ENCODE peak calls at places on chromosome 6, in eight cellular contexts. One of them, this sample, is unnamed.

GRCh38 chr6:144885817-144886216 is 600.7 kb downstream of the UTRN start:
- DNase-seq in GM10248: no peak
- DNase-seq in AML-193: no peak
- DNase-seq in activated CD4-positive, alpha-beta T cell treated with anti-CD3 and anti-CD28 coated beads, Interleukin-2, amount 50 U/mL, for 24 hours: no peak
- DNase-seq in Calu3: no peak
- DNase-seq in effector CD4-positive, alpha-beta T cell: no peak
- DNase-seq in foreskin melanocyte: no peak
- DNase-seq in CD4-positive, alpha-beta memory T cell: no peak
- DNase-seq in this sample: no peak

GRCh38 chr6:130372786-130373185 is 7.0 kb downstream of the TMEM200A start:
- DNase-seq in effector CD4-positive, alpha-beta T cell: no peak
- DNase-seq in GM10248: no peak
- DNase-seq in Calu3: no peak
- DNase-seq in AML-193: no peak
- DNase-seq in activated CD4-positive, alpha-beta T cell treated with anti-CD3 and anti-CD28 coated beads, Interleukin-2, amount 50 U/mL, for 24 hours: no peak
- DNase-seq in foreskin melanocyte: no peak
- DNase-seq in CD4-positive, alpha-beta memory T cell: no peak
- DNase-seq in this sample: no peak

GRCh38 chr6:81362246-81362645 is 390.2 kb downstream of the TENT5A start:
- DNase-seq in effector CD4-positive, alpha-beta T cell: no peak
- DNase-seq in activated CD4-positive, alpha-beta T cell treated with anti-CD3 and anti-CD28 coated beads, Interleukin-2, amount 50 U/mL, for 24 hours: no peak
- DNase-seq in Calu3: no peak
- DNase-seq in CD4-positive, alpha-beta memory T cell: no peak
- DNase-seq in foreskin melanocyte: no peak
- DNase-seq in AML-193: no peak
- DNase-seq in GM10248: no peak
- DNase-seq in this sample: no peak

GRCh38 chr6:14458669-14459266 is 341.2 kb downstream of the CD83 start:
- DNase-seq in Calu3: no peak
- DNase-seq in effector CD4-positive, alpha-beta T cell: no peak
- DNase-seq in CD4-positive, alpha-beta memory T cell: no peak
- DNase-seq in activated CD4-positive, alpha-beta T cell treated with anti-CD3 and anti-CD28 coated beads, Interleukin-2, amount 50 U/mL, for 24 hours: no peak
- DNase-seq in AML-193: no peak
- DNase-seq in foreskin melanocyte: no peak
- DNase-seq in GM10248: no peak
- DNase-seq in this sample: no peak

GRCh38 chr6:150269857-150270223 is 99.0 kb upstream of the IYD start:
- DNase-seq in CD4-positive, alpha-beta memory T cell: no peak
- DNase-seq in foreskin melanocyte: no peak
- DNase-seq in AML-193: no peak
- DNase-seq in effector CD4-positive, alpha-beta T cell: no peak
- DNase-seq in GM10248: no peak
- DNase-seq in Calu3: peak
- DNase-seq in activated CD4-positive, alpha-beta T cell treated with anti-CD3 and anti-CD28 coated beads, Interleukin-2, amount 50 U/mL, for 24 hours: no peak
- DNase-seq in this sample: no peak

GRCh38 chr6:156425374-156425773 is 351.8 kb upstream of the ARID1B start:
- DNase-seq in Calu3: no peak
- DNase-seq in effector CD4-positive, alpha-beta T cell: no peak
- DNase-seq in CD4-positive, alpha-beta memory T cell: no peak
- DNase-seq in foreskin melanocyte: no peak
- DNase-seq in activated CD4-positive, alpha-beta T cell treated with anti-CD3 and anti-CD28 coated beads, Interleukin-2, amount 50 U/mL, for 24 hours: no peak
- DNase-seq in AML-193: no peak
- DNase-seq in GM10248: no peak
- DNase-seq in this sample: no peak

GRCh38 chr6:45253457-45253856 is 74.7 kb upstream of the RUNX2 start:
- DNase-seq in foreskin melanocyte: no peak
- DNase-seq in effector CD4-positive, alpha-beta T cell: no peak
- DNase-seq in AML-193: no peak
- DNase-seq in GM10248: no peak
- DNase-seq in activated CD4-positive, alpha-beta T cell treated with anti-CD3 and anti-CD28 coated beads, Interleukin-2, amount 50 U/mL, for 24 hours: no peak
- DNase-seq in Calu3: no peak
- DNase-seq in CD4-positive, alpha-beta memory T cell: no peak
- DNase-seq in this sample: no peak

GRCh38 chr6:101397199-101397598 is 3.7 kb downstream of the GRIK2 start:
- DNase-seq in effector CD4-positive, alpha-beta T cell: no peak
- DNase-seq in Calu3: no peak
- DNase-seq in CD4-positive, alpha-beta memory T cell: no peak
- DNase-seq in GM10248: no peak
- DNase-seq in foreskin melanocyte: no peak
- DNase-seq in activated CD4-positive, alpha-beta T cell treated with anti-CD3 and anti-CD28 coated beads, Interleukin-2, amount 50 U/mL, for 24 hours: no peak
- DNase-seq in AML-193: no peak
- DNase-seq in this sample: no peak

GRCh38 chr6:158543606-158544185 is 16.2 kb upstream of the TMEM181 start:
- DNase-seq in activated CD4-positive, alpha-beta T cell treated with anti-CD3 and anti-CD28 coated beads, Interleukin-2, amount 50 U/mL, for 24 hours: no peak
- DNase-seq in effector CD4-positive, alpha-beta T cell: no peak
- DNase-seq in Calu3: no peak
- DNase-seq in GM10248: no peak
- DNase-seq in AML-193: no peak
- DNase-seq in foreskin melanocyte: no peak
- DNase-seq in CD4-positive, alpha-beta memory T cell: no peak
- DNase-seq in this sample: no peak

GRCh38 chr6:30942338-30943060 is 1.7 kb downstream of the MUCL3 start:
- DNase-seq in activated CD4-positive, alpha-beta T cell treated with anti-CD3 and anti-CD28 coated beads, Interleukin-2, amount 50 U/mL, for 24 hours: no peak
- DNase-seq in CD4-positive, alpha-beta memory T cell: no peak
- DNase-seq in foreskin melanocyte: peak
- DNase-seq in AML-193: no peak
- DNase-seq in GM10248: no peak
- DNase-seq in Calu3: peak
- DNase-seq in effector CD4-positive, alpha-beta T cell: no peak
- DNase-seq in this sample: peak

GRCh38 chr6:108589244-108589730 is 28.6 kb downstream of the FOXO3 start:
- DNase-seq in effector CD4-positive, alpha-beta T cell: no peak
- DNase-seq in activated CD4-positive, alpha-beta T cell treated with anti-CD3 and anti-CD28 coated beads, Interleukin-2, amount 50 U/mL, for 24 hours: no peak
- DNase-seq in foreskin melanocyte: peak
- DNase-seq in GM10248: no peak
- DNase-seq in CD4-positive, alpha-beta memory T cell: no peak
- DNase-seq in AML-193: no peak
- DNase-seq in Calu3: peak
- DNase-seq in this sample: peak

GRCh38 chr6:146146836-146147235 is 118.0 kb downstream of the GRM1 start:
- DNase-seq in activated CD4-positive, alpha-beta T cell treated with anti-CD3 and anti-CD28 coated beads, Interleukin-2, amount 50 U/mL, for 24 hours: no peak
- DNase-seq in CD4-positive, alpha-beta memory T cell: no peak
- DNase-seq in effector CD4-positive, alpha-beta T cell: no peak
- DNase-seq in Calu3: no peak
- DNase-seq in AML-193: no peak
- DNase-seq in foreskin melanocyte: no peak
- DNase-seq in GM10248: no peak
- DNase-seq in this sample: no peak

GRCh38 chr6:77467038-77467437 is 3.7 kb upstream of the HTR1B start:
- DNase-seq in Calu3: no peak
- DNase-seq in CD4-positive, alpha-beta memory T cell: no peak
- DNase-seq in effector CD4-positive, alpha-beta T cell: no peak
- DNase-seq in foreskin melanocyte: no peak
- DNase-seq in AML-193: no peak
- DNase-seq in GM10248: no peak
- DNase-seq in activated CD4-positive, alpha-beta T cell treated with anti-CD3 and anti-CD28 coated beads, Interleukin-2, amount 50 U/mL, for 24 hours: no peak
- DNase-seq in this sample: no peak

GRCh38 chr6:30836431-30836866 is 47.9 kb upstream of the DDR1 start:
- DNase-seq in Calu3: no peak
- DNase-seq in effector CD4-positive, alpha-beta T cell: no peak
- DNase-seq in activated CD4-positive, alpha-beta T cell treated with anti-CD3 and anti-CD28 coated beads, Interleukin-2, amount 50 U/mL, for 24 hours: no peak
- DNase-seq in CD4-positive, alpha-beta memory T cell: no peak
- DNase-seq in foreskin melanocyte: no peak
- DNase-seq in GM10248: no peak
- DNase-seq in AML-193: no peak
- DNase-seq in this sample: no peak

GRCh38 chr6:161346717-161347504 is 73.0 kb upstream of the AGPAT4 start:
- DNase-seq in Calu3: no peak
- DNase-seq in AML-193: no peak
- DNase-seq in foreskin melanocyte: no peak
- DNase-seq in CD4-positive, alpha-beta memory T cell: no peak
- DNase-seq in activated CD4-positive, alpha-beta T cell treated with anti-CD3 and anti-CD28 coated beads, Interleukin-2, amount 50 U/mL, for 24 hours: no peak
- DNase-seq in effector CD4-positive, alpha-beta T cell: no peak
- DNase-seq in GM10248: no peak
- DNase-seq in this sample: no peak

GRCh38 chr6:56642366-56643261 is at the start of gene DST:
- DNase-seq in GM10248: no peak
- DNase-seq in activated CD4-positive, alpha-beta T cell treated with anti-CD3 and anti-CD28 coated beads, Interleukin-2, amount 50 U/mL, for 24 hours: no peak
- DNase-seq in effector CD4-positive, alpha-beta T cell: no peak
- DNase-seq in CD4-positive, alpha-beta memory T cell: no peak
- DNase-seq in Calu3: no peak
- DNase-seq in AML-193: no peak
- DNase-seq in foreskin melanocyte: peak
- DNase-seq in this sample: no peak

GRCh38 chr6:137309078-137309762 is 90.0 kb upstream of the IFNGR1 start:
- DNase-seq in effector CD4-positive, alpha-beta T cell: no peak
- DNase-seq in foreskin melanocyte: no peak
- DNase-seq in Calu3: peak
- DNase-seq in AML-193: peak
- DNase-seq in CD4-positive, alpha-beta memory T cell: no peak
- DNase-seq in GM10248: no peak
- DNase-seq in activated CD4-positive, alpha-beta T cell treated with anti-CD3 and anti-CD28 coated beads, Interleukin-2, amount 50 U/mL, for 24 hours: no peak
- DNase-seq in this sample: peak

GRCh38 chr6:169019727-169020491 is 233.7 kb downstream of the THBS2 start:
- DNase-seq in effector CD4-positive, alpha-beta T cell: no peak
- DNase-seq in CD4-positive, alpha-beta memory T cell: no peak
- DNase-seq in foreskin melanocyte: no peak
- DNase-seq in AML-193: no peak
- DNase-seq in GM10248: no peak
- DNase-seq in Calu3: peak
- DNase-seq in activated CD4-positive, alpha-beta T cell treated with anti-CD3 and anti-CD28 coated beads, Interleukin-2, amount 50 U/mL, for 24 hours: no peak
- DNase-seq in this sample: no peak

GRCh38 chr6:71509142-71509541 is 220.5 kb downstream of the OGFRL1 start:
- DNase-seq in foreskin melanocyte: no peak
- DNase-seq in GM10248: no peak
- DNase-seq in effector CD4-positive, alpha-beta T cell: no peak
- DNase-seq in activated CD4-positive, alpha-beta T cell treated with anti-CD3 and anti-CD28 coated beads, Interleukin-2, amount 50 U/mL, for 24 hours: no peak
- DNase-seq in AML-193: no peak
- DNase-seq in CD4-positive, alpha-beta memory T cell: no peak
- DNase-seq in Calu3: no peak
- DNase-seq in this sample: no peak

GRCh38 chr6:21666200-21666671 is 72.7 kb downstream of the SOX4 start:
- DNase-seq in activated CD4-positive, alpha-beta T cell treated with anti-CD3 and anti-CD28 coated beads, Interleukin-2, amount 50 U/mL, for 24 hours: no peak
- DNase-seq in GM10248: peak
- DNase-seq in Calu3: no peak
- DNase-seq in effector CD4-positive, alpha-beta T cell: no peak
- DNase-seq in AML-193: no peak
- DNase-seq in foreskin melanocyte: no peak
- DNase-seq in CD4-positive, alpha-beta memory T cell: no peak
- DNase-seq in this sample: no peak

GRCh38 chr6:158408552-158409130 is 96.4 kb downstream of the TULP4 start:
- DNase-seq in GM10248: no peak
- DNase-seq in AML-193: no peak
- DNase-seq in activated CD4-positive, alpha-beta T cell treated with anti-CD3 and anti-CD28 coated beads, Interleukin-2, amount 50 U/mL, for 24 hours: no peak
- DNase-seq in CD4-positive, alpha-beta memory T cell: no peak
- DNase-seq in effector CD4-positive, alpha-beta T cell: no peak
- DNase-seq in foreskin melanocyte: peak
- DNase-seq in Calu3: no peak
- DNase-seq in this sample: no peak

GRCh38 chr6:44192428-44193041 is 24.2 kb upstream of the MYMX start:
- DNase-seq in activated CD4-positive, alpha-beta T cell treated with anti-CD3 and anti-CD28 coated beads, Interleukin-2, amount 50 U/mL, for 24 hours: no peak
- DNase-seq in GM10248: peak
- DNase-seq in effector CD4-positive, alpha-beta T cell: no peak
- DNase-seq in CD4-positive, alpha-beta memory T cell: no peak
- DNase-seq in Calu3: no peak
- DNase-seq in foreskin melanocyte: no peak
- DNase-seq in AML-193: no peak
- DNase-seq in this sample: no peak

GRCh38 chr6:27296106-27296783 is 15.8 kb downstream of the POM121L2 start:
- DNase-seq in CD4-positive, alpha-beta memory T cell: no peak
- DNase-seq in effector CD4-positive, alpha-beta T cell: no peak
- DNase-seq in GM10248: no peak
- DNase-seq in AML-193: no peak
- DNase-seq in activated CD4-positive, alpha-beta T cell treated with anti-CD3 and anti-CD28 coated beads, Interleukin-2, amount 50 U/mL, for 24 hours: no peak
- DNase-seq in Calu3: peak
- DNase-seq in foreskin melanocyte: no peak
- DNase-seq in this sample: no peak

GRCh38 chr6:29661071-29661470 is 4.2 kb downstream of the MOG start:
- DNase-seq in activated CD4-positive, alpha-beta T cell treated with anti-CD3 and anti-CD28 coated beads, Interleukin-2, amount 50 U/mL, for 24 hours: no peak
- DNase-seq in CD4-positive, alpha-beta memory T cell: no peak
- DNase-seq in effector CD4-positive, alpha-beta T cell: no peak
- DNase-seq in Calu3: no peak
- DNase-seq in AML-193: no peak
- DNase-seq in foreskin melanocyte: no peak
- DNase-seq in GM10248: no peak
- DNase-seq in this sample: no peak

GRCh38 chr6:30591008-30591407 is 19.8 kb downstream of the ABCF1 start:
- DNase-seq in GM10248: no peak
- DNase-seq in effector CD4-positive, alpha-beta T cell: no peak
- DNase-seq in Calu3: peak
- DNase-seq in foreskin melanocyte: no peak
- DNase-seq in AML-193: no peak
- DNase-seq in CD4-positive, alpha-beta memory T cell: no peak
- DNase-seq in activated CD4-positive, alpha-beta T cell treated with anti-CD3 and anti-CD28 coated beads, Interleukin-2, amount 50 U/mL, for 24 hours: no peak
- DNase-seq in this sample: no peak

GRCh38 chr6:155646443-155646842 is 190.8 kb upstream of the NOX3 start:
- DNase-seq in AML-193: no peak
- DNase-seq in foreskin melanocyte: peak
- DNase-seq in activated CD4-positive, alpha-beta T cell treated with anti-CD3 and anti-CD28 coated beads, Interleukin-2, amount 50 U/mL, for 24 hours: no peak
- DNase-seq in CD4-positive, alpha-beta memory T cell: no peak
- DNase-seq in Calu3: no peak
- DNase-seq in effector CD4-positive, alpha-beta T cell: no peak
- DNase-seq in GM10248: no peak
- DNase-seq in this sample: no peak

GRCh38 chr6:138465007-138465645 is 34.2 kb downstream of the NHSL1 start:
- DNase-seq in CD4-positive, alpha-beta memory T cell: no peak
- DNase-seq in GM10248: no peak
- DNase-seq in effector CD4-positive, alpha-beta T cell: no peak
- DNase-seq in Calu3: peak
- DNase-seq in activated CD4-positive, alpha-beta T cell treated with anti-CD3 and anti-CD28 coated beads, Interleukin-2, amount 50 U/mL, for 24 hours: no peak
- DNase-seq in AML-193: no peak
- DNase-seq in foreskin melanocyte: peak
- DNase-seq in this sample: no peak

GRCh38 chr6:169689247-169689646 is 12.6 kb downstream of the WDR27 start:
- DNase-seq in GM10248: no peak
- DNase-seq in CD4-positive, alpha-beta memory T cell: no peak
- DNase-seq in AML-193: no peak
- DNase-seq in Calu3: no peak
- DNase-seq in effector CD4-positive, alpha-beta T cell: no peak
- DNase-seq in foreskin melanocyte: no peak
- DNase-seq in activated CD4-positive, alpha-beta T cell treated with anti-CD3 and anti-CD28 coated beads, Interleukin-2, amount 50 U/mL, for 24 hours: no peak
- DNase-seq in this sample: no peak

GRCh38 chr6:8084586-8084985 is 17.8 kb downstream of the EEF1E1 start:
- DNase-seq in AML-193: no peak
- DNase-seq in GM10248: no peak
- DNase-seq in effector CD4-positive, alpha-beta T cell: no peak
- DNase-seq in CD4-positive, alpha-beta memory T cell: no peak
- DNase-seq in foreskin melanocyte: no peak
- DNase-seq in Calu3: no peak
- DNase-seq in activated CD4-positive, alpha-beta T cell treated with anti-CD3 and anti-CD28 coated beads, Interleukin-2, amount 50 U/mL, for 24 hours: no peak
- DNase-seq in this sample: no peak

GRCh38 chr6:102732908-102733307 is 1339.4 kb downstream of the GRIK2 start:
- DNase-seq in foreskin melanocyte: no peak
- DNase-seq in Calu3: no peak
- DNase-seq in activated CD4-positive, alpha-beta T cell treated with anti-CD3 and anti-CD28 coated beads, Interleukin-2, amount 50 U/mL, for 24 hours: no peak
- DNase-seq in GM10248: no peak
- DNase-seq in CD4-positive, alpha-beta memory T cell: no peak
- DNase-seq in AML-193: no peak
- DNase-seq in effector CD4-positive, alpha-beta T cell: no peak
- DNase-seq in this sample: no peak

GRCh38 chr6:25963426-25964123 is 973 bp downstream of the TRIM38 start:
- DNase-seq in foreskin melanocyte: no peak
- DNase-seq in GM10248: no peak
- DNase-seq in AML-193: peak
- DNase-seq in Calu3: peak
- DNase-seq in effector CD4-positive, alpha-beta T cell: no peak
- DNase-seq in activated CD4-positive, alpha-beta T cell treated with anti-CD3 and anti-CD28 coated beads, Interleukin-2, amount 50 U/mL, for 24 hours: no peak
- DNase-seq in CD4-positive, alpha-beta memory T cell: no peak
- DNase-seq in this sample: no peak

GRCh38 chr6:164520916-164521315 is 788.5 kb downstream of the C6orf118 start:
- DNase-seq in foreskin melanocyte: no peak
- DNase-seq in effector CD4-positive, alpha-beta T cell: no peak
- DNase-seq in CD4-positive, alpha-beta memory T cell: no peak
- DNase-seq in GM10248: no peak
- DNase-seq in Calu3: no peak
- DNase-seq in AML-193: no peak
- DNase-seq in activated CD4-positive, alpha-beta T cell treated with anti-CD3 and anti-CD28 coated beads, Interleukin-2, amount 50 U/mL, for 24 hours: no peak
- DNase-seq in this sample: no peak

GRCh38 chr6:152094992-152095592 is 287.6 kb downstream of the ESR1 start:
- DNase-seq in Calu3: peak
- DNase-seq in effector CD4-positive, alpha-beta T cell: no peak
- DNase-seq in activated CD4-positive, alpha-beta T cell treated with anti-CD3 and anti-CD28 coated beads, Interleukin-2, amount 50 U/mL, for 24 hours: no peak
- DNase-seq in GM10248: no peak
- DNase-seq in AML-193: peak
- DNase-seq in CD4-positive, alpha-beta memory T cell: no peak
- DNase-seq in foreskin melanocyte: peak
- DNase-seq in this sample: peak

GRCh38 chr6:56772737-56773184 is 130.1 kb upstream of the DST start:
- DNase-seq in activated CD4-positive, alpha-beta T cell treated with anti-CD3 and anti-CD28 coated beads, Interleukin-2, amount 50 U/mL, for 24 hours: no peak
- DNase-seq in effector CD4-positive, alpha-beta T cell: no peak
- DNase-seq in GM10248: no peak
- DNase-seq in foreskin melanocyte: no peak
- DNase-seq in AML-193: no peak
- DNase-seq in CD4-positive, alpha-beta memory T cell: no peak
- DNase-seq in Calu3: peak
- DNase-seq in this sample: no peak

This sample was measured in lower lobe of right lung.